ENCODE peak calls at places on chromosomes 12 and 14, in nine cellular contexts. One of them, this sample, is unnamed.

GRCh38 chr12:109915171-109916040 is 15.3 kb downstream of the TCHP start:
- DNase-seq in activated naive CD8-positive, alpha-beta T cell treated with anti-CD3 and anti-CD28 coated beads for 36 hours: no peak
- DNase-seq in HTR-8/SVneo: no peak
- DNase-seq in NCI-H2107: no peak
- DNase-seq in H9: no peak
- DNase-seq in non-pigmented ciliary epithelial cell: no peak
- DNase-seq in retina: no peak
- DNase-seq in AG20443: no peak
- DNase-seq in effector memory CD8-positive, alpha-beta T cell: no peak
- DNase-seq in this sample: no peak

GRCh38 chr14:66600416-66600815 is 92.5 kb downstream of the GPHN start:
- DNase-seq in activated naive CD8-positive, alpha-beta T cell treated with anti-CD3 and anti-CD28 coated beads for 36 hours: no peak
- DNase-seq in HTR-8/SVneo: no peak
- DNase-seq in NCI-H2107: no peak
- DNase-seq in H9: no peak
- DNase-seq in non-pigmented ciliary epithelial cell: peak
- DNase-seq in retina: no peak
- DNase-seq in AG20443: no peak
- DNase-seq in effector memory CD8-positive, alpha-beta T cell: no peak
- DNase-seq in this sample: peak

GRCh38 chr14:72558721-72559120 is 335.2 kb downstream of the DPF3 start:
- DNase-seq in activated naive CD8-positive, alpha-beta T cell treated with anti-CD3 and anti-CD28 coated beads for 36 hours: no peak
- DNase-seq in HTR-8/SVneo: no peak
- DNase-seq in NCI-H2107: no peak
- DNase-seq in H9: no peak
- DNase-seq in non-pigmented ciliary epithelial cell: no peak
- DNase-seq in retina: no peak
- DNase-seq in AG20443: peak
- DNase-seq in effector memory CD8-positive, alpha-beta T cell: no peak
- DNase-seq in this sample: peak

GRCh38 chr14:24960816-24961215 is 89.1 kb downstream of the STXBP6 start:
- DNase-seq in activated naive CD8-positive, alpha-beta T cell treated with anti-CD3 and anti-CD28 coated beads for 36 hours: no peak
- DNase-seq in HTR-8/SVneo: no peak
- DNase-seq in NCI-H2107: no peak
- DNase-seq in H9: no peak
- DNase-seq in non-pigmented ciliary epithelial cell: no peak
- DNase-seq in retina: no peak
- DNase-seq in AG20443: no peak
- DNase-seq in effector memory CD8-positive, alpha-beta T cell: no peak
- DNase-seq in this sample: peak

GRCh38 chr14:89422181-89422951 is 5.3 kb upstream of the FOXN3 start:
- DNase-seq in activated naive CD8-positive, alpha-beta T cell treated with anti-CD3 and anti-CD28 coated beads for 36 hours: no peak
- DNase-seq in HTR-8/SVneo: no peak
- DNase-seq in NCI-H2107: no peak
- DNase-seq in H9: no peak
- DNase-seq in non-pigmented ciliary epithelial cell: no peak
- DNase-seq in retina: no peak
- DNase-seq in AG20443: no peak
- DNase-seq in effector memory CD8-positive, alpha-beta T cell: no peak
- DNase-seq in this sample: peak

GRCh38 chr14:79842270-79842669 is 369.0 kb downstream of the DIO2 start:
- DNase-seq in activated naive CD8-positive, alpha-beta T cell treated with anti-CD3 and anti-CD28 coated beads for 36 hours: no peak
- DNase-seq in HTR-8/SVneo: peak
- DNase-seq in NCI-H2107: no peak
- DNase-seq in H9: no peak
- DNase-seq in non-pigmented ciliary epithelial cell: peak
- DNase-seq in retina: no peak
- DNase-seq in AG20443: peak
- DNase-seq in effector memory CD8-positive, alpha-beta T cell: no peak
- DNase-seq in this sample: peak

GRCh38 chr14:105857816-105858675 is 331.7 kb downstream of the TMEM121 start:
- DNase-seq in activated naive CD8-positive, alpha-beta T cell treated with anti-CD3 and anti-CD28 coated beads for 36 hours: peak
- DNase-seq in HTR-8/SVneo: no peak
- DNase-seq in NCI-H2107: no peak
- DNase-seq in H9: peak
- DNase-seq in non-pigmented ciliary epithelial cell: no peak
- DNase-seq in retina: no peak
- DNase-seq in AG20443: no peak
- DNase-seq in effector memory CD8-positive, alpha-beta T cell: peak
- DNase-seq in this sample: no peak

GRCh38 chr12:85653731-85654455 is 182.3 kb downstream of the RASSF9 start:
- DNase-seq in activated naive CD8-positive, alpha-beta T cell treated with anti-CD3 and anti-CD28 coated beads for 36 hours: no peak
- DNase-seq in HTR-8/SVneo: no peak
- DNase-seq in NCI-H2107: no peak
- DNase-seq in H9: no peak
- DNase-seq in non-pigmented ciliary epithelial cell: no peak
- DNase-seq in retina: no peak
- DNase-seq in AG20443: no peak
- DNase-seq in effector memory CD8-positive, alpha-beta T cell: no peak
- DNase-seq in this sample: no peak

GRCh38 chr12:102964872-102965271 is 7.4 kb downstream of the ASCL1 start:
- DNase-seq in activated naive CD8-positive, alpha-beta T cell treated with anti-CD3 and anti-CD28 coated beads for 36 hours: no peak
- DNase-seq in HTR-8/SVneo: no peak
- DNase-seq in NCI-H2107: no peak
- DNase-seq in H9: peak
- DNase-seq in non-pigmented ciliary epithelial cell: no peak
- DNase-seq in retina: peak
- DNase-seq in AG20443: no peak
- DNase-seq in effector memory CD8-positive, alpha-beta T cell: no peak
- DNase-seq in this sample: no peak

GRCh38 chr14:71166434-71166833 is 259.2 kb downstream of the PCNX1 start:
- DNase-seq in activated naive CD8-positive, alpha-beta T cell treated with anti-CD3 and anti-CD28 coated beads for 36 hours: no peak
- DNase-seq in HTR-8/SVneo: peak
- DNase-seq in NCI-H2107: no peak
- DNase-seq in H9: no peak
- DNase-seq in non-pigmented ciliary epithelial cell: peak
- DNase-seq in retina: peak
- DNase-seq in AG20443: peak
- DNase-seq in effector memory CD8-positive, alpha-beta T cell: no peak
- DNase-seq in this sample: peak

GRCh38 chr14:75566752-75567151 is 11.7 kb upstream of the FLVCR2 start:
- DNase-seq in activated naive CD8-positive, alpha-beta T cell treated with anti-CD3 and anti-CD28 coated beads for 36 hours: no peak
- DNase-seq in HTR-8/SVneo: no peak
- DNase-seq in NCI-H2107: no peak
- DNase-seq in H9: no peak
- DNase-seq in non-pigmented ciliary epithelial cell: no peak
- DNase-seq in retina: no peak
- DNase-seq in AG20443: no peak
- DNase-seq in effector memory CD8-positive, alpha-beta T cell: no peak
- DNase-seq in this sample: no peak

GRCh38 chr12:122880668-122881067 is 15.3 kb downstream of the VPS37B start:
- DNase-seq in activated naive CD8-positive, alpha-beta T cell treated with anti-CD3 and anti-CD28 coated beads for 36 hours: no peak
- DNase-seq in HTR-8/SVneo: no peak
- DNase-seq in NCI-H2107: peak
- DNase-seq in H9: no peak
- DNase-seq in non-pigmented ciliary epithelial cell: no peak
- DNase-seq in retina: peak
- DNase-seq in AG20443: peak
- DNase-seq in effector memory CD8-positive, alpha-beta T cell: no peak
- DNase-seq in this sample: peak

GRCh38 chr12:91373086-91373485 is 190.5 kb upstream of the DCN start:
- DNase-seq in activated naive CD8-positive, alpha-beta T cell treated with anti-CD3 and anti-CD28 coated beads for 36 hours: no peak
- DNase-seq in HTR-8/SVneo: no peak
- DNase-seq in NCI-H2107: no peak
- DNase-seq in H9: no peak
- DNase-seq in non-pigmented ciliary epithelial cell: no peak
- DNase-seq in retina: no peak
- DNase-seq in AG20443: no peak
- DNase-seq in effector memory CD8-positive, alpha-beta T cell: no peak
- DNase-seq in this sample: no peak

GRCh38 chr12:127811988-127812387 is 455.0 kb upstream of the TMEM132C start:
- DNase-seq in activated naive CD8-positive, alpha-beta T cell treated with anti-CD3 and anti-CD28 coated beads for 36 hours: no peak
- DNase-seq in HTR-8/SVneo: peak
- DNase-seq in NCI-H2107: no peak
- DNase-seq in H9: peak
- DNase-seq in non-pigmented ciliary epithelial cell: peak
- DNase-seq in retina: peak
- DNase-seq in AG20443: peak
- DNase-seq in effector memory CD8-positive, alpha-beta T cell: no peak
- DNase-seq in this sample: peak

This sample was measured in fibroblast of the aortic adventitia.